ENCODE peak calls at places on chromosomes 6 and 20, in ten cellular contexts. A, R, W, K, O, H, X, I, F and N are unnamed samples. For H3K27me3, the result is how much of the 10 kb centered on the place peaks cover.

GRCh38 chr6:34412643-34413214 is 13.1 kb downstream of the RPS10 start:
- DNase-seq in I (no peak), R (no peak), F (no peak), A (no peak), O (no peak), H (no peak), W (no peak), X (no peak), K (no peak), N (no peak)

GRCh38 chr6:53159558-53159957 is 10.9 kb upstream of the GCM1 start:
- DNase-seq in O (no peak), H (no peak), R (no peak), X (no peak), F (no peak), A (no peak), I (no peak), W (no peak), K (no peak), N (no peak)

GRCh38 chr6:137399949-137400443 is 94.2 kb downstream of the OLIG3 start:
- DNase-seq in F (no peak), H (no peak), I (no peak), R (no peak), A (no peak), O (no peak), X (no peak), K (no peak), W (no peak), N (no peak)

GRCh38 chr6:1739220-1739619 is 129.5 kb downstream of the FOXC1 start:
- DNase-seq in O (no peak), I (no peak), W (no peak), F (no peak), K (no peak), X (no peak), H (no peak), A (no peak), R (no peak), N (no peak)

GRCh38 chr6:39426057-39426592 is 103.6 kb upstream of the KCNK16 start:
- DNase-seq in O (no peak), H (peak), X (no peak), A (peak), I (no peak), F (no peak), K (no peak), R (no peak), W (no peak), N (no peak)

GRCh38 chr20:50980071-50980681 is 21.6 kb downstream of the MOCS3 start:
- DNase-seq in I (no peak), X (no peak), H (no peak), F (no peak), O (peak), A (no peak), W (no peak), R (no peak), K (no peak), N (no peak)

GRCh38 chr6:80022803-80023202 is 18.4 kb downstream of the TTK start:
- DNase-seq in I (no peak), H (no peak), W (no peak), F (no peak), R (no peak), X (no peak), K (no peak), A (no peak), O (peak), N (no peak)

GRCh38 chr6:132912273-132912672 is 97.9 kb downstream of the RPS12 start:
- DNase-seq in A (no peak), F (no peak), X (no peak), W (no peak), O (no peak), I (no peak), R (no peak), K (no peak), H (no peak), N (no peak)

GRCh38 chr6:89032599-89032998 is 48.0 kb upstream of the PNRC1 start:
- DNase-seq in F (no peak), K (no peak), R (no peak), A (no peak), H (no peak), X (no peak), I (no peak), W (no peak), O (no peak), N (peak)

GRCh38 chr6:2990179-2990931 is 9.3 kb upstream of the NQO2 start:
- DNase-seq in W (peak), K (no peak), A (no peak), X (no peak), F (no peak), R (no peak), H (no peak), O (no peak), I (no peak), N (no peak)

GRCh38 chr6:168333039-168333438 is 13.5 kb upstream of the DACT2 start:
- DNase-seq in I (no peak), W (no peak), F (no peak), R (no peak), A (no peak), H (no peak), K (no peak), O (no peak), X (no peak), N (no peak)

GRCh38 chr6:150605333-150605732 is 5.6 kb downstream of the PLEKHG1 start:
- DNase-seq in A (no peak), F (no peak), K (no peak), H (no peak), I (no peak), X (no peak), O (no peak), R (no peak), W (no peak), N (no peak)

GRCh38 chr20:11261533-11262000 is 587.8 kb upstream of the JAG1 start:
- DNase-seq in X (no peak), O (peak), F (no peak), R (no peak), A (no peak), K (no peak), W (no peak), H (no peak), I (no peak), N (no peak)

GRCh38 chr6:44102527-44102926 is 24.7 kb downstream of the MRPL14 start:
- DNase-seq in K (no peak), F (no peak), I (no peak), O (no peak), R (no peak), A (no peak), W (no peak), H (no peak), X (no peak), N (no peak)

GRCh38 chr20:24212494-24212893 is 223.9 kb upstream of the GGTLC1 start:
- DNase-seq in A (no peak), K (no peak), W (no peak), R (no peak), I (no peak), O (no peak), H (no peak), X (no peak), F (no peak), N (no peak)

GRCh38 chr20:24206995-24207394 is 218.4 kb upstream of the GGTLC1 start:
- DNase-seq in F (no peak), O (no peak), A (no peak), I (no peak), H (no peak), K (no peak), X (no peak), R (no peak), W (no peak), N (no peak)

GRCh38 chr20:24207803-24208300 is 219.3 kb upstream of the GGTLC1 start:
- DNase-seq in X (no peak), H (no peak), R (no peak), F (no peak), O (no peak), K (no peak), I (no peak), A (no peak), W (no peak), N (no peak)

GRCh38 chr20:24208652-24209051 is 220.1 kb upstream of the GGTLC1 start:
- DNase-seq in I (no peak), W (peak), O (no peak), F (no peak), K (no peak), A (no peak), H (no peak), X (no peak), R (no peak), N (no peak)

GRCh38 chr20:24211972-24212371 is 223.4 kb upstream of the GGTLC1 start:
- DNase-seq in X (no peak), F (no peak), A (no peak), I (no peak), H (no peak), R (no peak), K (no peak), W (no peak), O (no peak), N (no peak)
- H3K27me3 ChIP-seq in X (under half), F (under half), A (under half), I (under half), H (under half), R (under half), K (under half), W (under half), O (under half), N (under half)

DNA sequence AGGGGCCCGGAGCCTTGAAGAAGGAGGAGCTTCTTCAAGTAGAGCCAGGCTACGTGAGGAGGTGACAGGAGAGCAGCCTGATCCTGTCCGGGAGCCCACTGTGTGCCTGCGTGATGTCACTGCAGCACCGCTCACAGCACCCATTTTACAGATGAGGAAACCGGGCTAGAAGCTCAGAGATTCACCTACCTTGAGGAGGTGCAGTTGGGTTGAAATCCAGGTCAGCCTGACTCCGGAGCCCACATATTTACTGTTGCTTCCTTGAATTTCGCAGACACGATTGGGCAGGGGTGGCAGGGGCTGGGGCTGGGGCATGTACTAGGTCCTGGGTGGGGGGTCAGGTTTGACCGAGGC is 12.5 kb downstream of the VSTM2L start:
- DNase-seq in A (no peak), H (no peak), X (no peak), F (no peak), W (no peak), I (no peak), K (no peak), R (no peak), O (no peak), N (no peak)
- H3K27me3 ChIP-seq in A (half or more), H (under half), X (under half), F (half or more), W (under half), I (under half), K (under half), R (under half), O (half or more), N (under half)

GRCh38 chr20:38615283-38615682 is 13.7 kb downstream of the ARHGAP40 start:
- DNase-seq in O (no peak), W (no peak), K (no peak), H (no peak), I (no peak), A (no peak), F (no peak), X (no peak), R (no peak), N (no peak)

GRCh38 chr20:38617011-38617829 is 15.6 kb downstream of the ARHGAP40 start:
- DNase-seq in O (no peak), A (no peak), F (no peak), X (no peak), I (no peak), K (no peak), W (no peak), H (no peak), R (no peak), N (no peak)

GRCh38 chr20:38612921-38613320 is 11.3 kb downstream of the ARHGAP40 start:
- DNase-seq in O (no peak), I (no peak), A (no peak), F (no peak), W (no peak), R (no peak), H (no peak), K (no peak), X (no peak), N (no peak)

GRCh38 chr20:38617830-38618196 is 16.2 kb downstream of the ARHGAP40 start:
- DNase-seq in F (no peak), X (no peak), R (no peak), W (no peak), K (no peak), H (no peak), A (no peak), O (no peak), I (no peak), N (no peak)

GRCh38 chr20:38616457-38616856 is 14.8 kb downstream of the ARHGAP40 start:
- DNase-seq in I (no peak), H (no peak), X (no peak), R (no peak), W (no peak), O (no peak), F (no peak), K (no peak), A (no peak), N (no peak)
- H3K27me3 ChIP-seq in I (under half), H (under half), X (under half), R (under half), W (under half), O (under half), F (under half), K (under half), A (under half), N (under half)

DNA sequence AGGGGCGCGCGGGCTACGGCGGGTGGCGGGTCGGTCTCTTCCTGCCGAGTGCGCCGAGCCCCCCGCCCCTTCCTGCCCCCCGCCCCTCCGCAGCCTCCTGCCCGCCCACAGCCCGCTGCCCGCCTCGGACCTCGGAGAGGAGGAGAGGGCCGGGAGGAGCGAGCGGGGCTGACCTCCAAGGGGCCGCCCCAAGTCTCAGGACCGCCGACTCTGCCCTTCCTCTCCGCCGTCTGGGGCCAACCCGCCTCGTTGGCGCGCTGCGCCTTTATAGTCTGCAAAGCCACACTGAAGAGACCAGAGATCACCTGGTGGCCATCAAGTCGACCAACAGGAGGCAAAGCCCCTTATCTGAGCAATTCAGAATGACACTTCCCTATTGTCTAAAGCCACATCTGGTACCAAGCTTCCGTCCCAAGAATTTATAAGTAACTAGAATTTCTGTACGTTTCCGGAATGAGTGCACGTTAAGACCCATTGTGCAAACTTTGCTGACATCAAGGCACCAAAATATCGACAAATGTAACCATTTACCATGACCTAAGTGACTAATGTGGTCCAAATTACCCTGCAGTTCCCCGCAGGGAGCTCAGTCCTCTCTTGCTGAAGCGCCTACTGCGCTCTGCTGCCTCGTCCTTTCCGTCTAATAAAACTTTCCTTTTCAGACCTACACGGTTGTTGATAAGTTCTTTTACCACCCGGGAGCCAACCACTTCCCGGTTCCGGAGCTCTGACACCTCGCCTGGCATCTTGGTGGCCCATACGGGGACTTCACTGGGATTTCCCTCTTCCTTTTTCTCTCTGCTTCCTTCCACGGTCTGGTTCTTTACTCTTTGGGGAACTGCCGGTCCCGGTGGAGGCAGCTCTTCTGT is at the start of gene CPXM1:
- DNase-seq in R (peak), I (no peak), F (no peak), X (no peak), W (peak), K (no peak), H (no peak), O (no peak), A (no peak), N (no peak)
- H3K27me3 ChIP-seq in R (under half), I (under half), F (half or more), X (under half), W (half or more), K (under half), H (under half), O (half or more), A (under half), N (half or more)

GRCh38 chr20:60238992-60239655 is 280.9 kb downstream of the CDH26 start:
- DNase-seq in I (no peak), H (no peak), W (no peak), K (no peak), F (no peak), O (no peak), R (no peak), X (no peak), A (no peak), N (no peak)
- H3K27me3 ChIP-seq in I (under half), H (under half), W (under half), K (under half), F (under half), O (under half), R (under half), X (under half), A (under half), N (under half)

GRCh38 chr20:43535370-43536004 is 23.3 kb upstream of the SGK2 start:
- DNase-seq in R (no peak), H (no peak), A (no peak), X (no peak), I (no peak), O (no peak), F (no peak), K (no peak), W (no peak), N (no peak)
- H3K27me3 ChIP-seq in R (under half), H (under half), A (under half), X (under half), I (under half), O (under half), F (under half), K (under half), W (under half), N (under half)

DNA sequence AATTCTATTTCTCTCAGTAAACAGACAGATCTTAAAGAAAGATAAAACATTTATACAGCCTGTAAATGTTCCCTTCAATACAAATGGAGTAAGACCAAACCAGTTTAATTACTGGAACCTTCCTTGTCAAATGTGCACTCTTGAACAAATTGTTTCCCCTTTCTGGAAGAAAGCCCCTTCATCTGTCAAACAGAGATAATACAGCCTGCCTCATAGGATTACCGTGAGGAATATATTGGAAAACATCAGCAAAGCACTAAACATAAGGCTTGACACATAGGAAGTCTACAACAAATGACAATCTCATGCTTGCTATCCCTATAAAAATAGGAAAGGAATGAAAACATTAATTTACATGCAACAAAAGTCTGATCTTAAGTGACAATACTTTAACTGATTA is 173.8 kb downstream of the PTPRK start:
- DNase-seq in I (no peak), F (no peak), X (no peak), A (no peak), R (no peak), K (no peak), H (no peak), W (no peak), O (no peak), N (no peak)
- H3K27me3 ChIP-seq in I (under half), F (under half), X (under half), A (under half), R (under half), K (under half), H (under half), W (under half), O (under half), N (under half)

GRCh38 chr20:62782893-62783278 is 13.4 kb upstream of the MRGBP start:
- DNase-seq in W (no peak), O (no peak), X (no peak), H (no peak), R (no peak), F (no peak), K (no peak), A (no peak), I (no peak), N (no peak)
- H3K27me3 ChIP-seq in W (under half), O (under half), X (under half), H (under half), R (under half), F (under half), K (under half), A (under half), I (under half), N (under half)

DNA sequence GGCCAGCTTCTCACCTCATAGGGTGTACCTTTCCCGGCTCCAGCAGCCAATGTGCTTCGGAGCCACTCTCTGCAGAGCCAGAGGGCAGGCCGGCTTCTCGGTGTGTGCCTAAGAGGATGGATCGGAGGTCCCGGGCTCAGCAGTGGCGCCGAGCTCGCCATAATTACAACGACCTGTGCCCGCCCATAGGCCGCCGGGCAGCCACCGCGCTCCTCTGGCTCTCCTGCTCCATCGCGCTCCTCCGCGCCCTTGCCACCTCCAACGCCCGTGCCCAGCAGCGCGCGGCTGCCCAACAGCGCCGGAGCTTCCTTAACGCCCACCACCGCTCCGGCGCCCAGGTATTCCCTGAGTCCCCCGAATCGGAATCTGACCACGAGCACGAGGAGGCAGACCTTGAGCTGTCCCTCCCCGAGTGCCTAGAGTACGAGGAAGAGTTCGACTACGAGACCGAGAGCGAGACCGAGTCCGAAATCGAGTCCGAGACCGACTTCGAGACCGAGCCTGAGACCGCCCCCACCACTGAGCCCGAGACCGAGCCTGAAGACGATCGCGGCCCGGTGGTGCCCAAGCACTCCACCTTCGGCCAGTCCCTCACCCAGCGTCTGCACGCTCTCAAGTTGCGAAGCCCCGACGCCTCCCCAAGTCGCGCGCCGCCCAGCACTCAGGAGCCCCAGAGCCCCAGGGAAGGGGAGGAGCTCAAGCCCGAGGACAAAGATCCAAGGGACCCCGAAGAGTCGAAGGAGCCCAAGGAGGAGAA is 10.5 kb downstream of the GNAS-AS1 start:
- DNase-seq in H (no peak), K (no peak), I (no peak), W (no peak), F (no peak), O (no peak), X (no peak), A (no peak), R (no peak), N (no peak)
- H3K27me3 ChIP-seq in H (under half), K (under half), I (under half), W (half or more), F (under half), O (under half), X (under half), A (under half), R (under half), N (under half)

DNA sequence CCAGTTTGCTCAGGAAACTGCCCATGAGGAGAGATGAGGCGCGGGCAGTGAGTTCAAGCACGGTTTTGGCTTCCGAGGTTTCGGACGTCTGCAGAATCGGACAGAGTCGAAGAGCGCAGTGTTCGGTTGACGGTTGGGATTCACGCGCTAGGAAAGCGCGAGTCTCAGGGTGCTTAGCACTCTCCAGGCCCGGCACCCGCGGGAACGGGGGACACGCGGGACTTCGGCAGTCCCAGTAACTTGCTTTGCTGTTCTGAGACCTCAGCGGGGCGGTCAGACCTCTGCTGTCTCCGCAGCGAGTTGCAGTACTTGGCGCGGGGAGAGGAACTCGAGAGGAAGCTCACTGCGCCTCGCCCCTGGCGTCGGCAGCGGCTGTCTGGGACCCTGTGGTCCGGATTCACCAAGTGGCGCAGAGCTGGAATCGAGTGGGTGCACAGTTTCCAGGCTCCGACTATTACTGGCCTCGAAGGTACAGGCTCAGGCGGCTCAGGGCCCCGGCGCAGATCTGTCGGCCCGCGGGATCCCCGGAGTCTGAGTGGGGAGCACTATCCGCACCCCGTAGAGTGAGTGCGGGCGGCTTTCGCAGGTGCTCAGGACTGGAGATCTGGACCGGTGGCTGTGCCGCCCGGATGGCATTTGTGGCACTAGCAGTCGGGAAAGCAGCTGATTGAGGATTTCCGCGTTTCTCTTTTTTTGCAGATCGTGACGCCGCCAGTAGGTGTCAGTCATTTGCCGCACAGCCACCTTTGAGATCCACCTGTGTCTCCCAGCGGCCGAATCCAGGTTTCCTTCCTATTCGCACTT is at the start of gene POM121L2:
- DNase-seq in K (peak), O (no peak), X (peak), A (peak), R (no peak), H (peak), F (no peak), I (peak), W (peak), N (peak)
- H3K27me3 ChIP-seq in K (under half), O (under half), X (under half), A (under half), R (under half), H (under half), F (half or more), I (under half), W (half or more), N (half or more)